ENCODE peak calls at places on chromosome 18, in four cellular contexts. G is stimulated activated CD4-positive, alpha-beta T cell treated with anti-CD3 and anti-CD28 coated beads, Interleukin-1b, Interleukin-23, amount 100 ng/mL, for 1 hour; M is activated CD4-positive, alpha-beta T cell treated with anti-CD3 and anti-CD28 coated beads for 4 hours; K is tibial artery. V is an unnamed sample.
A peak's percentile ranks its signal among the peaks of the same experiment; 100 is the strongest.

GRCh38 chr18:10099539-10100140 is 185.8 kb downstream of the VAPA start:
- DNase-seq in G (no peak), M (no peak), K (no peak), V (no peak)

GRCh38 chr18:76823574-76823973 is 1.2 kb downstream of the ZNF236 start:
- DNase-seq in G (no peak), M (no peak), K (no peak), V (peak; percentile 82)

GRCh38 chr18:44949967-44950366 is 269.3 kb downstream of the SETBP1 start:
- DNase-seq in G (no peak), M (no peak), K (no peak), V (no peak)

GRCh38 chr18:37254256-37254880 is 311.2 kb downstream of the CELF4 start:
- DNase-seq in G (no peak), M (no peak), K (no peak), V (no peak)

GRCh38 chr18:42586603-42587002 is 528.9 kb downstream of the RIT2 start:
- DNase-seq in G (no peak), M (no peak), K (no peak), V (no peak)

GRCh38 chr18:2655954-2656236 is 369 bp downstream of the SMCHD1 start:
- DNase-seq in G (no peak), M (no peak), K (peak; percentile 30), V (no peak)

GRCh38 chr18:58292675-58293074 is 248.6 kb downstream of the NEDD4L start:
- DNase-seq in G (no peak), M (no peak), K (no peak), V (no peak)

GRCh38 chr18:57803119-57803969 is at the start of gene ATP8B1:
- DNase-seq in G (no peak), M (no peak), K (peak; percentile 67), V (peak; percentile 97)

GRCh38 chr18:56563568-56563967 is 74.8 kb downstream of the TXNL1 start:
- DNase-seq in G (no peak), M (no peak), K (no peak), V (peak; percentile 93)

GRCh38 chr18:22311301-22311700 is 106.4 kb downstream of the CTAGE1 start:
- DNase-seq in G (no peak), M (no peak), K (no peak), V (no peak)

GRCh38 chr18:49886891-49887764 is 73.8 kb upstream of the ACAA2 start:
- DNase-seq in G (no peak), M (no peak), K (no peak), V (peak; percentile 70)

GRCh38 chr18:24397131-24397693 is 412 bp downstream of the OSBPL1A start:
- DNase-seq in G (peak; percentile 4), M (peak; percentile 9), K (peak; percentile 91), V (no peak)

GRCh38 chr18:41436772-41437171 is 518.3 kb upstream of the PIK3C3 start:
- DNase-seq in G (no peak), M (no peak), K (no peak), V (no peak)

GRCh38 chr18:79925656-79925979 is 25.8 kb downstream of the SLC66A2 start:
- DNase-seq in G (no peak), M (no peak), K (no peak), V (peak; percentile 20)